ENCODE peak calls at places on chromosomes 11 and 22, in seven cellular contexts. G is SK-N-SH, D is HCT116, U is K562, A is GM12878, B is H1, H is HepG2. J is an unnamed sample.
A peak's percentile ranks its signal among the peaks of the same experiment; 100 is the strongest.

GRCh38 chr11:13891911-13892310 is 70.6 kb upstream of the SPON1 start:
- DNase-seq in U (peak; percentile 20), B (no peak), H (no peak), G (no peak), D (no peak), A (no peak), J (peak; percentile 28)

GRCh38 chr11:2954263-2954662 is 25.0 kb upstream of the PHLDA2 start:
- DNase-seq in B (no peak), D (no peak), A (no peak), G (no peak), U (no peak), H (no peak), J (no peak)

GRCh38 chr11:1846453-1846932 is 6.4 kb upstream of the LSP1 start:
- DNase-seq in G (no peak), B (no peak), D (no peak), H (no peak), U (no peak), A (no peak), J (no peak)

GRCh38 chr11:78202733-78203167 is 14.0 kb downstream of the USP35 start:
- DNase-seq in U (no peak), B (no peak), H (peak; percentile 95), D (no peak), A (no peak), G (no peak), J (no peak)

GRCh38 chr11:131746201-131746600 is 375.8 kb downstream of the NTM start:
- DNase-seq in G (no peak), U (no peak), B (no peak), A (no peak), D (no peak), H (no peak), J (no peak)

GRCh38 chr11:130400793-130401483 is 27.5 kb downstream of the ADAMTS8 start:
- DNase-seq in G (no peak), A (no peak), U (no peak), D (no peak), B (no peak), H (no peak), J (peak; percentile 49)

GRCh38 chr22:20456064-20456721 is 18.6 kb upstream of the SCARF2 start:
- DNase-seq in U (peak; percentile 100), G (peak; percentile 91), B (peak; percentile 86), H (peak; percentile 68), D (peak; percentile 54), A (peak; percentile 44), J (peak; percentile 56)

GRCh38 chr11:69696749-69697488 is 6.9 kb downstream of the FGF19 start:
- DNase-seq in G (no peak), H (no peak), D (no peak), U (no peak), B (no peak), A (no peak), J (no peak)

GRCh38 chr22:35802885-35803284 is 85.2 kb downstream of the APOL5 start:
- DNase-seq in B (no peak), D (no peak), U (no peak), A (no peak), H (no peak), G (no peak), J (peak; percentile 10)

GRCh38 chr11:61193596-61193995 is 9.7 kb upstream of the PGA3 start:
- DNase-seq in A (no peak), U (no peak), G (peak; percentile 45), D (no peak), H (no peak), B (no peak), J (no peak)

GRCh38 chr22:49541451-49542230 is 286.0 kb downstream of the BRD1 start:
- DNase-seq in H (no peak), U (no peak), G (no peak), A (no peak), B (no peak), D (no peak), J (no peak)

GRCh38 chr11:2122222-2122906 is 16.8 kb downstream of the IGF2 start:
- DNase-seq in D (no peak), H (peak; percentile 31), B (peak; percentile 47), U (no peak), G (peak; percentile 41), A (no peak), J (no peak)

GRCh38 chr22:40995821-40996220 is 44.6 kb downstream of the RBX1 start:
- DNase-seq in B (no peak), D (no peak), G (no peak), H (no peak), A (no peak), U (no peak), J (no peak)

GRCh38 chr11:58594826-58595225 is 16.0 kb downstream of the ZFP91 start:
- DNase-seq in H (no peak), D (no peak), B (no peak), A (no peak), U (no peak), G (no peak), J (no peak)

GRCh38 chr11:45984192-45984591 is 61.7 kb downstream of the LARGE2 start:
- DNase-seq in D (no peak), G (no peak), A (no peak), B (no peak), H (no peak), U (no peak), J (no peak)

GRCh38 chr22:30416403-30416802 is 9.2 kb upstream of the MTFP1 start:
- DNase-seq in D (no peak), G (no peak), U (no peak), H (peak; percentile 70), B (no peak), A (no peak), J (no peak)

GRCh38 chr11:108697872-108698473 is 33.1 kb downstream of the DDX10 start:
- DNase-seq in H (peak; percentile 54), B (no peak), G (peak; percentile 59), D (peak; percentile 51), A (peak; percentile 49), U (peak; percentile 26), J (peak; percentile 51)

GRCh38 chr11:116790167-116791001 is 1.3 kb downstream of the APOA5 start:
- DNase-seq in B (no peak), D (no peak), A (no peak), U (no peak), G (no peak), H (no peak), J (no peak)

GRCh38 chr11:12723410-12724297 is 49.4 kb downstream of the TEAD1 start:
- DNase-seq in H (peak; percentile 73), U (no peak), D (peak; percentile 79), B (no peak), A (no peak), G (no peak), J (peak; percentile 94)
- TF ChIP-seq JUND in H (no peak), U (no peak), D (peak; percentile 62), B (no peak), A (no peak), G (no peak), J (no peak)

GRCh38 chr22:39380331-39380730 is 19.2 kb upstream of the TAB1 start:
- DNase-seq in A (no peak), U (no peak), H (no peak), G (no peak), D (no peak), B (no peak), J (no peak)

GRCh38 chr22:39374191-39374590 is 24.4 kb downstream of the SYNGR1 start:
- DNase-seq in U (peak; percentile 24), B (no peak), D (no peak), G (no peak), H (no peak), A (no peak), J (no peak)

GRCh38 chr22:39381009-39381755 is 18.4 kb upstream of the TAB1 start:
- DNase-seq in H (no peak), D (no peak), A (no peak), B (no peak), U (no peak), G (no peak), J (no peak)

GRCh38 chr22:39374801-39375200 is 24.8 kb upstream of the TAB1 start:
- DNase-seq in G (no peak), H (no peak), A (no peak), B (no peak), U (no peak), D (no peak), J (no peak)

GRCh38 chr22:39375646-39376045 is 23.9 kb upstream of the TAB1 start:
- DNase-seq in H (no peak), U (no peak), G (no peak), B (no peak), D (no peak), A (no peak), J (no peak)
- TF ChIP-seq JUND in H (no peak), U (no peak), G (no peak), B (no peak), D (no peak), A (no peak), J (no peak)

DNA sequence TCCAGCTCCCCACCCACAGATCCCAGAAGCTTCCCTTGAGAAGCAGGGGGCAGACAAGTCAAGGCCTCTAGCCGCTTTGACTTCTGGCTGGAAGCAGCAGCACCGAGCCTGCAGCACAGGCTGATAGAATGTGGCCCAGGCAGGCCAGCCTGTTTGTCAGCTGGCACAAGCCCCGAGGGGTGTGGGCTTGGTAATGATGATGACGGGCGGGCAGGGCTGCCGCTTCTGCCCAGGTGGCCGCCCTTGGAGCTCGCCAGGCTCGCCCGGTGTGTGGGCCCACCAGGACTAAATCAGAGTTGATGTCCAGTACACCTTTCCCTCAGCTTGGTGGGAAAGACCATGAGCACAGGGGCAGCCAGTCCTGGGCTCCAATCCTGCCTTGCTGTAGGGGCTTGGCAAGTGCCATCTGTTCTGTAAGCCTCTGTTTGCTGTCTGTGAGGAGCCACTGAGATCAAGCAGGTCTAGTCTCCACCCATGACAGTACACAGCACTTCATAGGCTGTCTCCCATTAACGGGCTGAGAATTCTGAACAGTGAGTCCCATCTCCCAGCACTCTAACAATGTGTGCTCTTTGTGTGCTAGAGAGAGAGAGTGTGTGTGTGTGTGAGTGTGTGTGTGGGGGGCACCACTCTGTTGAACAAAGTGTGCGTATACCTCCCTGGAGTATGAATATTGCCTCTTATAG is 26.8 kb downstream of the MICAL2 start:
- DNase-seq in G (no peak), H (peak; percentile 28), U (no peak), A (no peak), B (no peak), D (no peak), J (peak; percentile 73)
- TF ChIP-seq JUND in G (no peak), H (no peak), U (no peak), A (no peak), B (no peak), D (no peak), J (no peak)

GRCh38 chr11:126840201-126840886 is 160.2 kb downstream of the KIRREL3 start:
- DNase-seq in H (no peak), G (no peak), A (no peak), D (no peak), B (no peak), U (no peak), J (no peak)
- TF ChIP-seq JUND in H (no peak), G (peak; percentile 61), A (no peak), D (no peak), B (no peak), U (no peak), J (no peak)